ENCODE peak calls at places on chromosomes 12 and 14, in nine cellular contexts. One of them, this sample, is unnamed.

GRCh38 chr12:93943766-93944165 is 204.6 kb upstream of the PLXNC1 start:
- DNase-seq in GM13977: no peak
- DNase-seq in heart right ventricle: no peak
- DNase-seq in effector memory CD4-positive, alpha-beta T cell: no peak
- DNase-seq in activated CD8-positive, alpha-beta memory T cell treated with anti-CD3 and anti-CD28 coated beads for 1 hour: no peak
- DNase-seq in HEK293T: no peak
- DNase-seq in endodermal cell: peak
- DNase-seq in stimulated activated CD8-positive, alpha-beta memory T cell treated with anti-CD3 and anti-CD28 coated beads, Interleukin-7, amount 100 ng/mL, for 1 hour: no peak
- DNase-seq in CD8-positive, alpha-beta memory T cell: no peak
- DNase-seq in this sample: no peak

GRCh38 chr14:105168496-105168978 is at the start of gene JAG2:
- DNase-seq in stimulated activated CD8-positive, alpha-beta memory T cell treated with anti-CD3 and anti-CD28 coated beads, Interleukin-7, amount 100 ng/mL, for 1 hour: no peak
- DNase-seq in endodermal cell: peak
- DNase-seq in activated CD8-positive, alpha-beta memory T cell treated with anti-CD3 and anti-CD28 coated beads for 1 hour: peak
- DNase-seq in heart right ventricle: peak
- DNase-seq in HEK293T: peak
- DNase-seq in effector memory CD4-positive, alpha-beta T cell: peak
- DNase-seq in CD8-positive, alpha-beta memory T cell: peak
- DNase-seq in GM13977: peak
- DNase-seq in this sample: peak

GRCh38 chr12:77640356-77640755 is 190.3 kb upstream of the NAV3 start:
- DNase-seq in effector memory CD4-positive, alpha-beta T cell: no peak
- DNase-seq in GM13977: no peak
- DNase-seq in heart right ventricle: no peak
- DNase-seq in activated CD8-positive, alpha-beta memory T cell treated with anti-CD3 and anti-CD28 coated beads for 1 hour: no peak
- DNase-seq in endodermal cell: no peak
- DNase-seq in stimulated activated CD8-positive, alpha-beta memory T cell treated with anti-CD3 and anti-CD28 coated beads, Interleukin-7, amount 100 ng/mL, for 1 hour: no peak
- DNase-seq in HEK293T: no peak
- DNase-seq in CD8-positive, alpha-beta memory T cell: no peak
- DNase-seq in this sample: no peak

GRCh38 chr12:68623984-68624383 is 13.3 kb downstream of the RAP1B start:
- DNase-seq in activated CD8-positive, alpha-beta memory T cell treated with anti-CD3 and anti-CD28 coated beads for 1 hour: no peak
- DNase-seq in GM13977: no peak
- DNase-seq in HEK293T: no peak
- DNase-seq in endodermal cell: no peak
- DNase-seq in effector memory CD4-positive, alpha-beta T cell: no peak
- DNase-seq in heart right ventricle: no peak
- DNase-seq in stimulated activated CD8-positive, alpha-beta memory T cell treated with anti-CD3 and anti-CD28 coated beads, Interleukin-7, amount 100 ng/mL, for 1 hour: no peak
- DNase-seq in CD8-positive, alpha-beta memory T cell: no peak
- DNase-seq in this sample: no peak

GRCh38 chr12:123398177-123398916 is 14.4 kb downstream of the KMT5A start:
- DNase-seq in effector memory CD4-positive, alpha-beta T cell: no peak
- DNase-seq in HEK293T: no peak
- DNase-seq in CD8-positive, alpha-beta memory T cell: no peak
- DNase-seq in heart right ventricle: peak
- DNase-seq in stimulated activated CD8-positive, alpha-beta memory T cell treated with anti-CD3 and anti-CD28 coated beads, Interleukin-7, amount 100 ng/mL, for 1 hour: no peak
- DNase-seq in GM13977: no peak
- DNase-seq in endodermal cell: no peak
- DNase-seq in activated CD8-positive, alpha-beta memory T cell treated with anti-CD3 and anti-CD28 coated beads for 1 hour: no peak
- DNase-seq in this sample: no peak

GRCh38 chr12:45994736-45995135 is 4.4 kb upstream of the SCAF11 start:
- DNase-seq in endodermal cell: no peak
- DNase-seq in heart right ventricle: no peak
- DNase-seq in HEK293T: no peak
- DNase-seq in GM13977: no peak
- DNase-seq in stimulated activated CD8-positive, alpha-beta memory T cell treated with anti-CD3 and anti-CD28 coated beads, Interleukin-7, amount 100 ng/mL, for 1 hour: no peak
- DNase-seq in activated CD8-positive, alpha-beta memory T cell treated with anti-CD3 and anti-CD28 coated beads for 1 hour: no peak
- DNase-seq in CD8-positive, alpha-beta memory T cell: no peak
- DNase-seq in effector memory CD4-positive, alpha-beta T cell: no peak
- DNase-seq in this sample: peak

GRCh38 chr12:118307069-118307954 is 65.4 kb downstream of the TAOK3 start:
- DNase-seq in effector memory CD4-positive, alpha-beta T cell: no peak
- DNase-seq in endodermal cell: no peak
- DNase-seq in heart right ventricle: no peak
- DNase-seq in HEK293T: no peak
- DNase-seq in activated CD8-positive, alpha-beta memory T cell treated with anti-CD3 and anti-CD28 coated beads for 1 hour: no peak
- DNase-seq in GM13977: peak
- DNase-seq in stimulated activated CD8-positive, alpha-beta memory T cell treated with anti-CD3 and anti-CD28 coated beads, Interleukin-7, amount 100 ng/mL, for 1 hour: no peak
- DNase-seq in CD8-positive, alpha-beta memory T cell: no peak
- DNase-seq in this sample: no peak

GRCh38 chr12:94892544-94893267 is 110.8 kb downstream of the NDUFA12 start:
- DNase-seq in effector memory CD4-positive, alpha-beta T cell: no peak
- DNase-seq in activated CD8-positive, alpha-beta memory T cell treated with anti-CD3 and anti-CD28 coated beads for 1 hour: no peak
- DNase-seq in heart right ventricle: no peak
- DNase-seq in stimulated activated CD8-positive, alpha-beta memory T cell treated with anti-CD3 and anti-CD28 coated beads, Interleukin-7, amount 100 ng/mL, for 1 hour: no peak
- DNase-seq in CD8-positive, alpha-beta memory T cell: no peak
- DNase-seq in endodermal cell: no peak
- DNase-seq in GM13977: no peak
- DNase-seq in HEK293T: no peak
- DNase-seq in this sample: no peak

GRCh38 chr14:99809376-99809775 is 16.2 kb downstream of the EML1 start:
- DNase-seq in endodermal cell: no peak
- DNase-seq in HEK293T: no peak
- DNase-seq in activated CD8-positive, alpha-beta memory T cell treated with anti-CD3 and anti-CD28 coated beads for 1 hour: no peak
- DNase-seq in GM13977: no peak
- DNase-seq in stimulated activated CD8-positive, alpha-beta memory T cell treated with anti-CD3 and anti-CD28 coated beads, Interleukin-7, amount 100 ng/mL, for 1 hour: no peak
- DNase-seq in effector memory CD4-positive, alpha-beta T cell: no peak
- DNase-seq in heart right ventricle: peak
- DNase-seq in CD8-positive, alpha-beta memory T cell: no peak
- DNase-seq in this sample: no peak

GRCh38 chr12:6866920-6867406 is 368 bp upstream of the TPI1 start:
- DNase-seq in effector memory CD4-positive, alpha-beta T cell: no peak
- DNase-seq in GM13977: peak
- DNase-seq in activated CD8-positive, alpha-beta memory T cell treated with anti-CD3 and anti-CD28 coated beads for 1 hour: no peak
- DNase-seq in endodermal cell: no peak
- DNase-seq in heart right ventricle: no peak
- DNase-seq in CD8-positive, alpha-beta memory T cell: no peak
- DNase-seq in HEK293T: peak
- DNase-seq in stimulated activated CD8-positive, alpha-beta memory T cell treated with anti-CD3 and anti-CD28 coated beads, Interleukin-7, amount 100 ng/mL, for 1 hour: no peak
- DNase-seq in this sample: no peak

GRCh38 chr12:65602579-65603295 is 221.5 kb upstream of the HMGA2 start:
- DNase-seq in effector memory CD4-positive, alpha-beta T cell: no peak
- DNase-seq in HEK293T: peak
- DNase-seq in endodermal cell: peak
- DNase-seq in heart right ventricle: peak
- DNase-seq in stimulated activated CD8-positive, alpha-beta memory T cell treated with anti-CD3 and anti-CD28 coated beads, Interleukin-7, amount 100 ng/mL, for 1 hour: no peak
- DNase-seq in CD8-positive, alpha-beta memory T cell: no peak
- DNase-seq in activated CD8-positive, alpha-beta memory T cell treated with anti-CD3 and anti-CD28 coated beads for 1 hour: peak
- DNase-seq in GM13977: peak
- DNase-seq in this sample: peak

GRCh38 chr12:70444903-70445302 is 78.8 kb downstream of the KCNMB4 start:
- DNase-seq in CD8-positive, alpha-beta memory T cell: no peak
- DNase-seq in effector memory CD4-positive, alpha-beta T cell: no peak
- DNase-seq in heart right ventricle: no peak
- DNase-seq in GM13977: no peak
- DNase-seq in stimulated activated CD8-positive, alpha-beta memory T cell treated with anti-CD3 and anti-CD28 coated beads, Interleukin-7, amount 100 ng/mL, for 1 hour: no peak
- DNase-seq in endodermal cell: no peak
- DNase-seq in activated CD8-positive, alpha-beta memory T cell treated with anti-CD3 and anti-CD28 coated beads for 1 hour: no peak
- DNase-seq in HEK293T: no peak
- DNase-seq in this sample: peak

GRCh38 chr14:59055439-59056045 is 132.9 kb upstream of the DAAM1 start:
- DNase-seq in endodermal cell: peak
- DNase-seq in activated CD8-positive, alpha-beta memory T cell treated with anti-CD3 and anti-CD28 coated beads for 1 hour: no peak
- DNase-seq in effector memory CD4-positive, alpha-beta T cell: no peak
- DNase-seq in stimulated activated CD8-positive, alpha-beta memory T cell treated with anti-CD3 and anti-CD28 coated beads, Interleukin-7, amount 100 ng/mL, for 1 hour: no peak
- DNase-seq in HEK293T: peak
- DNase-seq in GM13977: peak
- DNase-seq in CD8-positive, alpha-beta memory T cell: no peak
- DNase-seq in heart right ventricle: no peak
- DNase-seq in this sample: peak

GRCh38 chr12:121819212-121819949 is 15.6 kb downstream of the SETD1B start:
- DNase-seq in effector memory CD4-positive, alpha-beta T cell: no peak
- DNase-seq in endodermal cell: no peak
- DNase-seq in stimulated activated CD8-positive, alpha-beta memory T cell treated with anti-CD3 and anti-CD28 coated beads, Interleukin-7, amount 100 ng/mL, for 1 hour: no peak
- DNase-seq in activated CD8-positive, alpha-beta memory T cell treated with anti-CD3 and anti-CD28 coated beads for 1 hour: no peak
- DNase-seq in heart right ventricle: no peak
- DNase-seq in CD8-positive, alpha-beta memory T cell: no peak
- DNase-seq in HEK293T: no peak
- DNase-seq in GM13977: no peak
- DNase-seq in this sample: no peak

GRCh38 chr14:50061664-50062437 is 54.5 kb downstream of the VCPKMT start:
- DNase-seq in heart right ventricle: no peak
- DNase-seq in GM13977: peak
- DNase-seq in activated CD8-positive, alpha-beta memory T cell treated with anti-CD3 and anti-CD28 coated beads for 1 hour: peak
- DNase-seq in effector memory CD4-positive, alpha-beta T cell: peak
- DNase-seq in HEK293T: no peak
- DNase-seq in stimulated activated CD8-positive, alpha-beta memory T cell treated with anti-CD3 and anti-CD28 coated beads, Interleukin-7, amount 100 ng/mL, for 1 hour: no peak
- DNase-seq in CD8-positive, alpha-beta memory T cell: peak
- DNase-seq in endodermal cell: peak
- DNase-seq in this sample: no peak

GRCh38 chr12:21962236-21962635 is 21.0 kb upstream of the ABCC9 start:
- DNase-seq in effector memory CD4-positive, alpha-beta T cell: no peak
- DNase-seq in endodermal cell: no peak
- DNase-seq in GM13977: no peak
- DNase-seq in HEK293T: no peak
- DNase-seq in stimulated activated CD8-positive, alpha-beta memory T cell treated with anti-CD3 and anti-CD28 coated beads, Interleukin-7, amount 100 ng/mL, for 1 hour: no peak
- DNase-seq in CD8-positive, alpha-beta memory T cell: no peak
- DNase-seq in activated CD8-positive, alpha-beta memory T cell treated with anti-CD3 and anti-CD28 coated beads for 1 hour: no peak
- DNase-seq in heart right ventricle: no peak
- DNase-seq in this sample: no peak

GRCh38 chr14:55075628-55076027 is 24.2 kb downstream of the MAPK1IP1L start:
- DNase-seq in HEK293T: no peak
- DNase-seq in effector memory CD4-positive, alpha-beta T cell: no peak
- DNase-seq in activated CD8-positive, alpha-beta memory T cell treated with anti-CD3 and anti-CD28 coated beads for 1 hour: no peak
- DNase-seq in heart right ventricle: no peak
- DNase-seq in CD8-positive, alpha-beta memory T cell: no peak
- DNase-seq in endodermal cell: no peak
- DNase-seq in GM13977: no peak
- DNase-seq in stimulated activated CD8-positive, alpha-beta memory T cell treated with anti-CD3 and anti-CD28 coated beads, Interleukin-7, amount 100 ng/mL, for 1 hour: no peak
- DNase-seq in this sample: no peak

GRCh38 chr14:76872796-76873432 is 46.7 kb downstream of the LRRC74A start:
- DNase-seq in heart right ventricle: peak
- DNase-seq in stimulated activated CD8-positive, alpha-beta memory T cell treated with anti-CD3 and anti-CD28 coated beads, Interleukin-7, amount 100 ng/mL, for 1 hour: peak
- DNase-seq in endodermal cell: peak
- DNase-seq in effector memory CD4-positive, alpha-beta T cell: peak
- DNase-seq in HEK293T: peak
- DNase-seq in activated CD8-positive, alpha-beta memory T cell treated with anti-CD3 and anti-CD28 coated beads for 1 hour: peak
- DNase-seq in CD8-positive, alpha-beta memory T cell: peak
- DNase-seq in GM13977: peak
- DNase-seq in this sample: peak

GRCh38 chr12:72790273-72790672 is 518.1 kb downstream of the TRHDE start:
- DNase-seq in GM13977: no peak
- DNase-seq in activated CD8-positive, alpha-beta memory T cell treated with anti-CD3 and anti-CD28 coated beads for 1 hour: no peak
- DNase-seq in HEK293T: no peak
- DNase-seq in stimulated activated CD8-positive, alpha-beta memory T cell treated with anti-CD3 and anti-CD28 coated beads, Interleukin-7, amount 100 ng/mL, for 1 hour: no peak
- DNase-seq in CD8-positive, alpha-beta memory T cell: no peak
- DNase-seq in effector memory CD4-positive, alpha-beta T cell: no peak
- DNase-seq in endodermal cell: no peak
- DNase-seq in heart right ventricle: no peak
- DNase-seq in this sample: no peak

GRCh38 chr12:63021126-63021525 is 86.2 kb upstream of the PPM1H start:
- DNase-seq in HEK293T: no peak
- DNase-seq in activated CD8-positive, alpha-beta memory T cell treated with anti-CD3 and anti-CD28 coated beads for 1 hour: no peak
- DNase-seq in heart right ventricle: no peak
- DNase-seq in effector memory CD4-positive, alpha-beta T cell: no peak
- DNase-seq in endodermal cell: no peak
- DNase-seq in stimulated activated CD8-positive, alpha-beta memory T cell treated with anti-CD3 and anti-CD28 coated beads, Interleukin-7, amount 100 ng/mL, for 1 hour: no peak
- DNase-seq in GM13977: no peak
- DNase-seq in CD8-positive, alpha-beta memory T cell: no peak
- DNase-seq in this sample: peak

This sample was measured in GM23338.